ENCODE peak calls at places on chromosome 17, in seven cellular contexts. One of them, this sample, is unnamed.

GRCh38 chr17:62740066-62740465 is 68.0 kb downstream of the MARCHF10 start:
- ATAC-seq in K562: no peak
- ATAC-seq in A549: peak
- ATAC-seq in heart left ventricle: no peak
- ATAC-seq in upper lobe of left lung: no peak
- ATAC-seq in IMR-90: peak
- ATAC-seq in body of pancreas: no peak
- ATAC-seq in this sample: no peak

GRCh38 chr17:61784510-61784909 is 78.8 kb downstream of the BRIP1 start:
- ATAC-seq in K562: no peak
- ATAC-seq in A549: no peak
- ATAC-seq in heart left ventricle: no peak
- ATAC-seq in upper lobe of left lung: no peak
- ATAC-seq in IMR-90: no peak
- ATAC-seq in body of pancreas: no peak
- ATAC-seq in this sample: no peak

GRCh38 chr17:29891131-29891530 is 38.9 kb downstream of the SSH2 start:
- ATAC-seq in K562: no peak
- ATAC-seq in A549: no peak
- ATAC-seq in heart left ventricle: no peak
- ATAC-seq in upper lobe of left lung: no peak
- ATAC-seq in IMR-90: no peak
- ATAC-seq in body of pancreas: no peak
- ATAC-seq in this sample: no peak

GRCh38 chr17:78491236-78492115 is 85.7 kb downstream of the DNAH17 start:
- ATAC-seq in K562: no peak
- ATAC-seq in A549: no peak
- ATAC-seq in heart left ventricle: no peak
- ATAC-seq in upper lobe of left lung: no peak
- ATAC-seq in IMR-90: no peak
- ATAC-seq in body of pancreas: no peak
- ATAC-seq in this sample: no peak

GRCh38 chr17:7573324-7574080 is 5.9 kb upstream of the CD68 start:
- ATAC-seq in K562: peak
- ATAC-seq in A549: peak
- ATAC-seq in heart left ventricle: peak
- ATAC-seq in upper lobe of left lung: peak
- ATAC-seq in IMR-90: peak
- ATAC-seq in body of pancreas: peak
- ATAC-seq in this sample: peak

GRCh38 chr17:33924105-33924504 is 331.0 kb upstream of the CCL2 start:
- ATAC-seq in K562: peak
- ATAC-seq in A549: no peak
- ATAC-seq in heart left ventricle: no peak
- ATAC-seq in upper lobe of left lung: no peak
- ATAC-seq in IMR-90: no peak
- ATAC-seq in body of pancreas: no peak
- ATAC-seq in this sample: no peak

GRCh38 chr17:67027031-67027628 is 17.2 kb upstream of the CACNG1 start:
- ATAC-seq in K562: no peak
- ATAC-seq in A549: peak
- ATAC-seq in heart left ventricle: peak
- ATAC-seq in upper lobe of left lung: no peak
- ATAC-seq in IMR-90: peak
- ATAC-seq in body of pancreas: no peak
- ATAC-seq in this sample: no peak

GRCh38 chr17:47866941-47867340 is 16.0 kb upstream of the SP6 start:
- ATAC-seq in K562: peak
- ATAC-seq in A549: no peak
- ATAC-seq in heart left ventricle: no peak
- ATAC-seq in upper lobe of left lung: no peak
- ATAC-seq in IMR-90: no peak
- ATAC-seq in body of pancreas: no peak
- ATAC-seq in this sample: no peak

GRCh38 chr17:79883202-79883601 is 44.0 kb upstream of the CBX4 start:
- ATAC-seq in K562: no peak
- ATAC-seq in A549: no peak
- ATAC-seq in heart left ventricle: no peak
- ATAC-seq in upper lobe of left lung: no peak
- ATAC-seq in IMR-90: no peak
- ATAC-seq in body of pancreas: no peak
- ATAC-seq in this sample: no peak

GRCh38 chr17:4738136-4739121 is 1.2 kb upstream of the ZMYND15 start:
- ATAC-seq in K562: no peak
- ATAC-seq in A549: peak
- ATAC-seq in heart left ventricle: no peak
- ATAC-seq in upper lobe of left lung: peak
- ATAC-seq in IMR-90: no peak
- ATAC-seq in body of pancreas: peak
- ATAC-seq in this sample: no peak

GRCh38 chr17:2874211-2874686 is 78.0 kb downstream of the RAP1GAP2 start:
- ATAC-seq in K562: no peak
- ATAC-seq in A549: peak
- ATAC-seq in heart left ventricle: no peak
- ATAC-seq in upper lobe of left lung: peak
- ATAC-seq in IMR-90: no peak
- ATAC-seq in body of pancreas: peak
- ATAC-seq in this sample: no peak

GRCh38 chr17:17765359-17765758 is 71.4 kb downstream of the SREBF1 start:
- ATAC-seq in K562: no peak
- ATAC-seq in A549: no peak
- ATAC-seq in heart left ventricle: no peak
- ATAC-seq in upper lobe of left lung: no peak
- ATAC-seq in IMR-90: peak
- ATAC-seq in body of pancreas: no peak
- ATAC-seq in this sample: no peak

GRCh38 chr17:57645950-57646686 is 99.0 kb downstream of the CCDC182 start:
- ATAC-seq in K562: no peak
- ATAC-seq in A549: no peak
- ATAC-seq in heart left ventricle: no peak
- ATAC-seq in upper lobe of left lung: no peak
- ATAC-seq in IMR-90: no peak
- ATAC-seq in body of pancreas: no peak
- ATAC-seq in this sample: no peak

GRCh38 chr17:54849660-54850059 is 51.0 kb upstream of the TOM1L1 start:
- ATAC-seq in K562: no peak
- ATAC-seq in A549: no peak
- ATAC-seq in heart left ventricle: no peak
- ATAC-seq in upper lobe of left lung: no peak
- ATAC-seq in IMR-90: no peak
- ATAC-seq in body of pancreas: no peak
- ATAC-seq in this sample: no peak

GRCh38 chr17:14947671-14948070 is 317.5 kb downstream of the PMP22 start:
- ATAC-seq in K562: no peak
- ATAC-seq in A549: no peak
- ATAC-seq in heart left ventricle: no peak
- ATAC-seq in upper lobe of left lung: no peak
- ATAC-seq in IMR-90: no peak
- ATAC-seq in body of pancreas: no peak
- ATAC-seq in this sample: no peak

GRCh38 chr17:80591788-80592187 is 47.1 kb downstream of the RPTOR start:
- ATAC-seq in K562: no peak
- ATAC-seq in A549: no peak
- ATAC-seq in heart left ventricle: no peak
- ATAC-seq in upper lobe of left lung: no peak
- ATAC-seq in IMR-90: no peak
- ATAC-seq in body of pancreas: no peak
- ATAC-seq in this sample: no peak

GRCh38 chr17:57948555-57949420 is 6.4 kb downstream of the CUEDC1 start:
- ATAC-seq in K562: no peak
- ATAC-seq in A549: peak
- ATAC-seq in heart left ventricle: no peak
- ATAC-seq in upper lobe of left lung: peak
- ATAC-seq in IMR-90: peak
- ATAC-seq in body of pancreas: peak
- ATAC-seq in this sample: peak

GRCh38 chr17:41792835-41793748 is 6.6 kb upstream of the JUP start:
- ATAC-seq in K562: peak
- ATAC-seq in A549: peak
- ATAC-seq in heart left ventricle: peak
- ATAC-seq in upper lobe of left lung: peak
- ATAC-seq in IMR-90: peak
- ATAC-seq in body of pancreas: peak
- ATAC-seq in this sample: peak
- TF ChIP-seq POLR2A in K562: peak
- TF ChIP-seq POLR2A in A549: peak
- TF ChIP-seq POLR2A in heart left ventricle: no peak
- TF ChIP-seq POLR2A in upper lobe of left lung: no peak
- TF ChIP-seq POLR2A in IMR-90: no peak
- TF ChIP-seq POLR2A in body of pancreas: peak
- TF ChIP-seq POLR2A in this sample: no peak

DNA sequence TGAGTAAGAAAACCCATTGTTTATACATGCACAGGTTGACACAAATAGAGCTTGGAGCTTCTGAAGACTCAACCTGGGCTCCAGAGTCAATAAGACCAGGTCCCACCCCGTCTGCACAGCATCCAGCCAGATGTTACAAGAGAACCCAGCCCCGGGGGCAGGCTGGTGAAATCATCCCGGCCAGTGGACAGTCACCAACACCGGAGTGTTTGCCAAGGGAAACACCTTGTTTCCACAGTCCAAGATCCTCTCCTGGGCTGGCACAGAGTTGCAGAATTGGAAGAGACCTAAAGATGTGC is 90.3 kb downstream of the RAB11FIP4 start:
- ATAC-seq in K562: no peak
- ATAC-seq in A549: no peak
- ATAC-seq in heart left ventricle: no peak
- ATAC-seq in upper lobe of left lung: no peak
- ATAC-seq in IMR-90: no peak
- ATAC-seq in body of pancreas: no peak
- ATAC-seq in this sample: no peak
- TF ChIP-seq POLR2A in K562: no peak
- TF ChIP-seq POLR2A in A549: no peak
- TF ChIP-seq POLR2A in heart left ventricle: no peak
- TF ChIP-seq POLR2A in upper lobe of left lung: no peak
- TF ChIP-seq POLR2A in IMR-90: no peak
- TF ChIP-seq POLR2A in body of pancreas: no peak
- TF ChIP-seq POLR2A in this sample: no peak

DNA sequence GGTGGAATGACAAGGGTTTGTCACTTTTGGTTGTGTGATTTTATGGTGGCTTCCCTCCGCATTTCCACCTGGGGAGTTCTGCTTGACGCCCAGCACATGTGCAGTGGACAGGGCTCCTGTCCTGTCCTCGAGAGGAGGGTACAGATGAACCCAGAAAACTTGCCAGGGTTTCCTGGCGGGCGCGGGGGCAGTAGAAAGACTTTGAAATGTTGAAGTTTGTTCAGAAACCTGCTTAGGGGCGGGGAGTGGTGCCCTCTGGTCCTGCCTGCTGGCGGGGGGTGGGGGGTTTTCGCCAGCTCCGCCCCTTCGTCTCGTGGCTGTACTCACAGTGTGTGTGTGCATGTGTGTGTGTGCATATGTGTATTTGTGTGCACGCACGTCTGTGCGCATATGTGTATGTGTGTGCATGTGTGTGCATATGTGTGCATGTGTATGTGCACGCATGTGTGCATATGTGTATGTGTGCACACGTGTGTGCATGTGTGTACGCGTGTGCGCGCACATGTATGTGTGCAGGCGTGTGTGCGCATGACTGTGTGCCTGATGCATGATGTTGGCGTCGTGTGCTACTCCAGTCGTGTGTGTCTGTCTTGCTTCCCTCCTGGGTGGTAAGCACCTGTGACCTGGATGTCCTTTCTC is 6.8 kb downstream of the FN3KRP start:
- ATAC-seq in K562: no peak
- ATAC-seq in A549: no peak
- ATAC-seq in heart left ventricle: no peak
- ATAC-seq in upper lobe of left lung: no peak
- ATAC-seq in IMR-90: no peak
- ATAC-seq in body of pancreas: no peak
- ATAC-seq in this sample: no peak
- TF ChIP-seq POLR2A in K562: no peak
- TF ChIP-seq POLR2A in A549: no peak
- TF ChIP-seq POLR2A in heart left ventricle: no peak
- TF ChIP-seq POLR2A in upper lobe of left lung: no peak
- TF ChIP-seq POLR2A in IMR-90: no peak
- TF ChIP-seq POLR2A in body of pancreas: no peak
- TF ChIP-seq POLR2A in this sample: no peak

GRCh38 chr17:1487939-1488825 is 4.3 kb downstream of the MYO1C start:
- ATAC-seq in K562: peak
- ATAC-seq in A549: peak
- ATAC-seq in heart left ventricle: peak
- ATAC-seq in upper lobe of left lung: peak
- ATAC-seq in IMR-90: peak
- ATAC-seq in body of pancreas: peak
- ATAC-seq in this sample: peak
- TF ChIP-seq POLR2A in K562: no peak
- TF ChIP-seq POLR2A in A549: peak
- TF ChIP-seq POLR2A in heart left ventricle: no peak
- TF ChIP-seq POLR2A in upper lobe of left lung: peak
- TF ChIP-seq POLR2A in IMR-90: no peak
- TF ChIP-seq POLR2A in body of pancreas: peak
- TF ChIP-seq POLR2A in this sample: peak

GRCh38 chr17:72518810-72519597 is 398.2 kb downstream of the SOX9 start:
- ATAC-seq in K562: no peak
- ATAC-seq in A549: peak
- ATAC-seq in heart left ventricle: no peak
- ATAC-seq in upper lobe of left lung: peak
- ATAC-seq in IMR-90: no peak
- ATAC-seq in body of pancreas: peak
- ATAC-seq in this sample: no peak
- TF ChIP-seq POLR2A in K562: no peak
- TF ChIP-seq POLR2A in A549: no peak
- TF ChIP-seq POLR2A in heart left ventricle: no peak
- TF ChIP-seq POLR2A in upper lobe of left lung: no peak
- TF ChIP-seq POLR2A in IMR-90: no peak
- TF ChIP-seq POLR2A in body of pancreas: peak
- TF ChIP-seq POLR2A in this sample: no peak

This sample was measured in gastroesophageal sphincter.